ENCODE peak calls at places on chromosomes 7 and 10, in ten cellular contexts. R is GM12865; P is mesenteric fat pad; G is Kasumi-1; Y is C1 segment of cervical spinal cord; A is NCI-H446 treated with DMSO at 0.1 percent for 48 hours; N is sigmoid colon; W is NCI-H1930; D is AML-193; Z is stimulated activated CD4-positive, alpha-beta T cell treated with anti-CD3 and anti-CD28 coated beads, Interleukin-2, amount 100 ng/mL, for 48 hours. U is an unnamed sample.

GRCh38 chr7:68107968-68108367 is 1111.3 kb downstream of the TYW1 start:
- DNase-seq in R (no peak), P (no peak), G (no peak), Y (no peak), A (no peak), N (no peak), W (no peak), D (no peak), Z (no peak), U (no peak)

GRCh38 chr10:87608756-87609155 is 50.9 kb upstream of the PAPSS2 start:
- DNase-seq in R (no peak), P (no peak), G (no peak), Y (no peak), A (no peak), N (no peak), W (no peak), D (no peak), Z (no peak), U (peak; percentile 73)

GRCh38 chr7:1268866-1269265 is 36.2 kb downstream of the UNCX start:
- DNase-seq in R (no peak), P (no peak), G (no peak), Y (no peak), A (no peak), N (no peak), W (no peak), D (no peak), Z (no peak), U (no peak)

GRCh38 chr10:60099998-60100747 is 193.8 kb upstream of the CCDC6 start:
- DNase-seq in R (peak; percentile 38), P (no peak), G (peak; percentile 62), Y (no peak), A (peak; percentile 19), N (no peak), W (peak; percentile 16), D (peak; percentile 44), Z (no peak), U (no peak)

GRCh38 chr7:110764852-110765251 is 326.1 kb upstream of the LRRN3 start:
- DNase-seq in R (no peak), P (no peak), G (no peak), Y (no peak), A (no peak), N (no peak), W (no peak), D (no peak), Z (no peak), U (no peak)

GRCh38 chr10:89120931-89121907 is 85.9 kb downstream of the CH25H start:
- DNase-seq in R (peak; percentile 3), P (no peak), G (no peak), Y (no peak), A (no peak), N (no peak), W (no peak), D (no peak), Z (no peak), U (no peak)

GRCh38 chr10:34280599-34281374 is 534.3 kb downstream of the PARD3 start:
- DNase-seq in R (no peak), P (no peak), G (no peak), Y (no peak), A (no peak), N (peak; percentile 86), W (no peak), D (no peak), Z (no peak), U (no peak)

GRCh38 chr7:41886257-41886905 is 183.5 kb upstream of the INHBA start:
- DNase-seq in R (no peak), P (no peak), G (peak; percentile 76), Y (no peak), A (no peak), N (peak; percentile 86), W (no peak), D (no peak), Z (no peak), U (no peak)

GRCh38 chr7:27162548-27162848 is 2.8 kb downstream of the HOXA9 start:
- DNase-seq in R (no peak), P (no peak), G (no peak), Y (no peak), A (no peak), N (no peak), W (no peak), D (no peak), Z (no peak), U (no peak)

GRCh38 chr10:13352519-13352918 is 4.4 kb upstream of the SEPHS1 start:
- DNase-seq in R (peak; percentile 62), P (no peak), G (no peak), Y (no peak), A (no peak), N (no peak), W (no peak), D (no peak), Z (no peak), U (no peak)

GRCh38 chr10:49177391-49178355 is 10.5 kb downstream of the TMEM273 start:
- DNase-seq in R (peak; percentile 88), P (no peak), G (peak; percentile 32), Y (peak; percentile 44), A (no peak), N (no peak), W (no peak), D (peak; percentile 34), Z (peak; percentile 54), U (no peak)

GRCh38 chr10:95655571-95656290 is 780 bp downstream of the ALDH18A1 start:
- DNase-seq in R (peak; percentile 34), P (no peak), G (peak; percentile 45), Y (no peak), A (no peak), N (no peak), W (no peak), D (peak; percentile 6), Z (peak; percentile 13), U (no peak)

GRCh38 chr7:155291045-155291530 is 6.6 kb upstream of the INSIG1 start:
- DNase-seq in R (no peak), P (no peak), G (no peak), Y (no peak), A (no peak), N (no peak), W (no peak), D (no peak), Z (no peak), U (no peak)

U was measured in NCI-H1048.